ENCODE peak calls at places on chromosome 4, in four cellular contexts. S, N, G and P are unnamed samples.

GRCh38 chr4:139889194-139889762 is 223.7 kb downstream of the MGST2 start:
- DNase-seq in S (no peak), N (no peak), G (peak), P (no peak)

GRCh38 chr4:19309365-19309764 is 942.3 kb upstream of the SLIT2 start:
- DNase-seq in S (peak), N (no peak), G (no peak), P (no peak)

GRCh38 chr4:140296335-140296753 is 77.1 kb upstream of the SCOC start:
- DNase-seq in S (peak), N (peak), G (no peak), P (no peak)

GRCh38 chr4:589219-589963 is 13.3 kb upstream of the TMEM271 start:
- DNase-seq in S (no peak), N (no peak), G (no peak), P (no peak)

GRCh38 chr4:16694491-16695276 is 203.8 kb downstream of the LDB2 start:
- DNase-seq in S (no peak), N (no peak), G (no peak), P (no peak)

GRCh38 chr4:89303177-89303576 is 4.4 kb downstream of the GPRIN3 start:
- DNase-seq in S (no peak), N (no peak), G (no peak), P (no peak)

GRCh38 chr4:5916229-5916628 is 23.3 kb upstream of the CRMP1 start:
- DNase-seq in S (no peak), N (no peak), G (no peak), P (no peak)

GRCh38 chr4:156946508-156947197 is 24.9 kb downstream of the PDGFC start:
- DNase-seq in S (peak), N (no peak), G (peak), P (no peak)

GRCh38 chr4:138500869-138501268 is 258.7 kb upstream of the SLC7A11 start:
- DNase-seq in S (no peak), N (no peak), G (no peak), P (no peak)

GRCh38 chr4:24573582-24573981 is 10.8 kb downstream of the DHX15 start:
- DNase-seq in S (no peak), N (no peak), G (no peak), P (no peak)

GRCh38 chr4:8731364-8731763 is 138.8 kb downstream of the CPZ start:
- DNase-seq in S (no peak), N (no peak), G (no peak), P (no peak)

GRCh38 chr4:184955636-184956035 is 62.7 kb upstream of the HELT start:
- DNase-seq in S (no peak), N (no peak), G (no peak), P (no peak)

GRCh38 chr4:8589336-8589735 is 3.2 kb upstream of the CPZ start:
- DNase-seq in S (no peak), N (no peak), G (no peak), P (no peak)

GRCh38 chr4:189823611-189824010 is 117.1 kb upstream of the FRG1 start:
- DNase-seq in S (no peak), N (no peak), G (no peak), P (no peak)

GRCh38 chr4:156169861-156170260 is 216.2 kb upstream of the CTSO start:
- DNase-seq in S (no peak), N (no peak), G (no peak), P (no peak)

GRCh38 chr4:815464-816146 is 10.3 kb downstream of the CPLX1 start:
- DNase-seq in S (no peak), N (no peak), G (no peak), P (no peak)

GRCh38 chr4:38759077-38759789 is 23.6 kb downstream of the TLR10 start:
- DNase-seq in S (peak), N (no peak), G (no peak), P (peak)

GRCh38 chr4:173485164-173485563 is 44.9 kb downstream of the HAND2 start:
- DNase-seq in S (no peak), N (no peak), G (no peak), P (no peak)

GRCh38 chr4:179595671-179596410 is 2153.6 kb upstream of the AGA start:
- DNase-seq in S (peak), N (no peak), G (no peak), P (no peak)
- TF ChIP-seq CTCF in S (no peak), N (no peak), G (no peak), P (no peak)

DNA sequence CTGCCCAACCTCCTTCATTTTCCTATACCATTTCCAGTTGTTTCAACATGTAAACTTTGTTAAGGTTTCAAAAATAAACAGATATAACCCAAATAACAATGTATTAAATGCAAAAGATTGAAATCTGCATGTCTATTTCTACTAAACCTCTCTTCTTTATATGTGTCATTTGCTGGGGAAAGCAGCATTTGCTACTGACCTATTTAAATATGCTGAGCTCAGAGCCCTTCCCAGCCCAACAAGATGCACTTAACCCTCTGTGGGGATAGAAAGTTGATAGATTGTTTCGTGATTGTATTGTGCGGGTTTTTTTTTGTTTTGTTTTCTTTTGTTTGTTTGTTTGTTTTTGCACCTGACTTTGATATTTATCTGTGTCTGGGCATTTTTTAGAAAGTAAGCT is 139.5 kb downstream of the UCHL1 start:
- DNase-seq in S (no peak), N (no peak), G (no peak), P (no peak)
- TF ChIP-seq CTCF in S (no peak), N (no peak), G (no peak), P (no peak)

DNA sequence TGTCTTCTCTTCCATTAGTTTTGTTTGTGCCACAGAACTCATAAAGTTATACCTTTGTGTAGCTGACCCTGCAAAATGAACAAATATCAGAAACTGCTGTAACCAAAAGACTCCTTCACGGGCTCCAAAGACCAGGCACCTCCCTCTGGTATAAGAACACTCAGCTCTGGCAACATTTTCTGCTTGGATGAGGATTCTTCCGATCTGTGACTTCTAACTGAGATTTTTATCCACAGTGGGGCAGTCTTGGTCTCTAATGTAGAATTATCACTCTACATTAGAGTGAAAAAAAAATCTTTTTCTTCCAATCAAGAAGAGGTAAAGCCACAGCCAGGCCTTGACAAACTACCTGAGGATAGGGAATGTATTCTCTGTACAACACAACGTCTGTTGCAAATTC is 38.5 kb upstream of the PRSS48 start:
- DNase-seq in S (no peak), N (no peak), G (no peak), P (no peak)
- TF ChIP-seq CTCF in S (peak), N (no peak), G (no peak), P (no peak)

DNA sequence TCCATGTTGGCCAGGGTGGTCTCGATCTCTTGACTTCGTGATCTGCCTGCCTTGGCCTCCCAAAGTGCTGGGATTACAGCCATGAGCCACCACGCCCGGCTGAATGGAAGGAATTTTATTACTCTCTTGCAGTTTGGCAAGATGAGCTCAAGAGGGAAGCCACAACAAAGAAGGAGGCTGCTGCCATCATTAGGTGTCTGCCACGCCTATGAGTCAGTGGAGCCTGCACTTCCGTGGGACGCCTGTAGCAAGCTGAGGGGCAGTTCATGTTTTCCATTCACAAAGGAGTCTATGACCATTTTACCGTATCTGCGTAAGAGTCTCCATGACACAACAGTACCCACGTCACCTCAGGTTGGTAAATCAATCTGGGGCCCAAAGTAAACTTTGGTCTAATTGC is 51.2 kb upstream of the CHRNA9 start:
- DNase-seq in S (no peak), N (no peak), G (peak), P (peak)
- TF ChIP-seq CTCF in S (no peak), N (no peak), G (peak), P (no peak)

GRCh38 chr4:76108467-76109181 is 34.1 kb downstream of the ART3 start:
- DNase-seq in S (no peak), N (no peak), G (no peak), P (no peak)
- TF ChIP-seq CTCF in S (peak), N (no peak), G (no peak), P (no peak)